ENCODE peak calls at places on chromosomes 1 and 21, in six cellular contexts. T is esophagus squamous epithelium; J is mucosa of descending colon; S is NCI-H446 treated with DMSO at 0.1 percent for 48 hours; M is activated CD4-positive, alpha-beta T cell treated with anti-CD3 and anti-CD28 coated beads for 24 hours; A is WTC11. P is an unnamed sample.

GRCh38 chr1:214660900-214661299 is 57.9 kb downstream of the CENPF start:
- DNase-seq in T (no peak), J (no peak), S (no peak), M (no peak), A (peak), P (no peak)

GRCh38 chr21:29656504-29657227 is 283.1 kb downstream of the GRIK1 start:
- DNase-seq in T (no peak), J (no peak), S (no peak), M (no peak), A (no peak), P (peak)

GRCh38 chr1:19432943-19433609 is 52.3 kb downstream of the CAPZB start:
- DNase-seq in T (no peak), J (no peak), S (no peak), M (no peak), A (no peak), P (no peak)

GRCh38 chr1:169321539-169321938 is 46.1 kb downstream of the NME7 start:
- DNase-seq in T (no peak), J (no peak), S (peak), M (no peak), A (no peak), P (peak)

GRCh38 chr21:18430341-18430740 is 26.8 kb upstream of the TMPRSS15 start:
- DNase-seq in T (no peak), J (no peak), S (no peak), M (no peak), A (no peak), P (no peak)

GRCh38 chr1:234065794-234066447 is 161.4 kb downstream of the SLC35F3 start:
- DNase-seq in T (no peak), J (peak), S (peak), M (peak), A (peak), P (no peak)

GRCh38 chr1:161784963-161785362 is 18.8 kb downstream of the ATF6 start:
- DNase-seq in T (no peak), J (no peak), S (no peak), M (no peak), A (no peak), P (no peak)

GRCh38 chr1:203592156-203592555 is 34.5 kb upstream of the ATP2B4 start:
- DNase-seq in T (no peak), J (no peak), S (no peak), M (no peak), A (peak), P (no peak)

GRCh38 chr1:109821831-109822745 is 58.4 kb upstream of the EPS8L3 start:
- DNase-seq in T (no peak), J (no peak), S (no peak), M (no peak), A (no peak), P (no peak)

GRCh38 chr1:211485480-211485857 is 6.5 kb downstream of the RD3 start:
- DNase-seq in T (no peak), J (no peak), S (no peak), M (no peak), A (no peak), P (no peak)

GRCh38 chr1:36367798-36368197 is 17.9 kb downstream of the STK40 start:
- DNase-seq in T (no peak), J (no peak), S (no peak), M (no peak), A (no peak), P (no peak)

GRCh38 chr1:31580513-31580870 is 4.2 kb downstream of the TINAGL1 start:
- DNase-seq in T (no peak), J (no peak), S (no peak), M (no peak), A (no peak), P (no peak)

GRCh38 chr1:34270181-34270580 is 93.5 kb downstream of the C1orf94 start:
- DNase-seq in T (no peak), J (no peak), S (no peak), M (no peak), A (no peak), P (no peak)

GRCh38 chr1:15820478-15820877 is 13.0 kb upstream of the UQCRHL start:
- DNase-seq in T (no peak), J (no peak), S (no peak), M (no peak), A (no peak), P (no peak)

GRCh38 chr21:43203523-43204080 is 34.8 kb downstream of the CRYAA start:
- DNase-seq in T (no peak), J (peak), S (no peak), M (no peak), A (peak), P (no peak)